ENCODE peak calls at places on chromosomes 2 and 18, in seven cellular contexts. I is stimulated activated CD4-positive, alpha-beta T cell treated with anti-CD3 and anti-CD28 coated beads, Interleukin-12 subunit alpha, Interleukin-12 subunit beta, amount 100 ng/mL, for 24 hours; X is ELR; Y is frontal cortex; D is T-helper 9 cell; M is renal cortical epithelial cell; C is right cardiac atrium. T is an unnamed sample.
A peak's percentile ranks its signal among the peaks of the same experiment; 100 is the strongest.

GRCh38 chr2:218899147-218899546 is 18.5 kb downstream of the WNT10A start:
- DNase-seq in I (no peak), X (no peak), Y (no peak), D (no peak), M (no peak), C (no peak), T (no peak)

GRCh38 chr2:33788044-33788443 is 188.9 kb upstream of the FAM98A start:
- DNase-seq in I (no peak), X (peak; percentile 32), Y (no peak), D (no peak), M (peak; percentile 86), C (no peak), T (no peak)

GRCh38 chr2:191321861-191322662 is 76.9 kb downstream of the MYO1B start:
- DNase-seq in I (no peak), X (peak; percentile 86), Y (no peak), D (no peak), M (peak; percentile 60), C (no peak), T (peak; percentile 38)

GRCh38 chr2:224938670-224939309 is 103.5 kb downstream of the DOCK10 start:
- DNase-seq in I (no peak), X (peak; percentile 32), Y (no peak), D (no peak), M (peak; percentile 42), C (no peak), T (no peak)

GRCh38 chr2:108451976-108452375 is 3.0 kb downstream of the GCC2 start:
- DNase-seq in I (no peak), X (no peak), Y (no peak), D (no peak), M (no peak), C (no peak), T (no peak)

GRCh38 chr2:7392076-7392787 is 475.0 kb downstream of the RNF144A start:
- DNase-seq in I (no peak), X (no peak), Y (no peak), D (no peak), M (peak; percentile 1), C (peak; percentile 70), T (peak; percentile 24)

GRCh38 chr2:239197146-239197545 is 203.7 kb downstream of the HDAC4 start:
- DNase-seq in I (no peak), X (no peak), Y (no peak), D (no peak), M (no peak), C (peak; percentile 23), T (no peak)

GRCh38 chr2:137912358-137912757 is 51.9 kb upstream of the HNMT start:
- DNase-seq in I (no peak), X (no peak), Y (no peak), D (no peak), M (no peak), C (no peak), T (no peak)

GRCh38 chr2:216107760-216108159 is 1.4 kb upstream of the XRCC5 start:
- DNase-seq in I (no peak), X (no peak), Y (no peak), D (no peak), M (no peak), C (no peak), T (peak; percentile 51)

GRCh38 chr2:170836027-170836426 is 19.3 kb downstream of the GAD1 start:
- DNase-seq in I (no peak), X (no peak), Y (no peak), D (no peak), M (no peak), C (no peak), T (no peak)

GRCh38 chr2:222943820-222944219 is 83.0 kb downstream of the ACSL3 start:
- DNase-seq in I (no peak), X (peak; percentile 56), Y (no peak), D (no peak), M (peak; percentile 26), C (no peak), T (no peak)

GRCh38 chr2:117940436-117940835 is 73.4 kb downstream of the CCDC93 start:
- DNase-seq in I (no peak), X (no peak), Y (no peak), D (no peak), M (no peak), C (no peak), T (no peak)

GRCh38 chr2:71155846-71156245 is 25.4 kb downstream of the MPHOSPH10 start:
- DNase-seq in I (no peak), X (no peak), Y (no peak), D (no peak), M (no peak), C (no peak), T (no peak)

GRCh38 chr2:54680397-54681032 is 42.9 kb upstream of the EML6 start:
- DNase-seq in I (no peak), X (peak; percentile 62), Y (no peak), D (no peak), M (peak; percentile 65), C (no peak), T (peak; percentile 64)

GRCh38 chr2:221189431-221189830 is 382.7 kb downstream of the EPHA4 start:
- DNase-seq in I (no peak), X (no peak), Y (no peak), D (no peak), M (no peak), C (no peak), T (no peak)

GRCh38 chr2:145503511-145503910 is 983.6 kb upstream of the ZEB2 start:
- DNase-seq in I (no peak), X (no peak), Y (no peak), D (no peak), M (no peak), C (no peak), T (no peak)

GRCh38 chr18:24189664-24190346 is 50.9 kb downstream of the CABYR start:
- DNase-seq in I (no peak), X (no peak), Y (no peak), D (no peak), M (no peak), C (no peak), T (no peak)

GRCh38 chr2:156339110-156339847 is 6.8 kb upstream of the NR4A2 start:
- DNase-seq in I (no peak), X (no peak), Y (no peak), D (no peak), M (no peak), C (no peak), T (no peak)

GRCh38 chr2:43049836-43050796 is 176.3 kb downstream of the ZFP36L2 start:
- DNase-seq in I (no peak), X (no peak), Y (no peak), D (no peak), M (no peak), C (no peak), T (no peak)

GRCh38 chr18:3453540-3454364 is 3.8 kb downstream of the TGIF1 start:
- DNase-seq in I (peak; percentile 21), X (peak; percentile 92), Y (no peak), D (no peak), M (peak; percentile 95), C (peak; percentile 75), T (peak; percentile 96)

GRCh38 chr2:223528036-223528435 is 74.1 kb downstream of the SCG2 start:
- DNase-seq in I (no peak), X (peak; percentile 46), Y (no peak), D (no peak), M (no peak), C (no peak), T (peak; percentile 82)

GRCh38 chr2:216206821-216207220 is 97.7 kb downstream of the XRCC5 start:
- DNase-seq in I (no peak), X (no peak), Y (no peak), D (no peak), M (no peak), C (no peak), T (no peak)

GRCh38 chr2:23249348-23249747 is 135.6 kb upstream of the KLHL29 start:
- DNase-seq in I (no peak), X (no peak), Y (no peak), D (no peak), M (no peak), C (peak; percentile 83), T (peak; percentile 17)

GRCh38 chr2:234293973-234294372 is 202.9 kb downstream of the ARL4C start:
- DNase-seq in I (no peak), X (peak; percentile 30), Y (no peak), D (no peak), M (no peak), C (no peak), T (peak; percentile 51)

GRCh38 chr2:40554665-40555294 is 102.9 kb upstream of the SLC8A1 start:
- DNase-seq in I (peak; percentile 4), X (peak; percentile 64), Y (no peak), D (no peak), M (peak; percentile 50), C (peak; percentile 80), T (peak; percentile 46)

GRCh38 chr2:217953011-217953481 is 49.7 kb downstream of the TNS1 start:
- DNase-seq in I (no peak), X (no peak), Y (no peak), D (no peak), M (peak; percentile 69), C (peak; percentile 87), T (no peak)

GRCh38 chr2:108534577-108535379 is 508 bp downstream of the LIMS1 start:
- DNase-seq in I (no peak), X (peak; percentile 69), Y (peak; percentile 48), D (peak; percentile 32), M (peak; percentile 39), C (peak; percentile 80), T (peak; percentile 35)

GRCh38 chr18:79626905-79627749 is 52.5 kb upstream of the CTDP1 start:
- DNase-seq in I (no peak), X (no peak), Y (no peak), D (no peak), M (no peak), C (no peak), T (no peak)

GRCh38 chr2:197028633-197029032 is 102.1 kb upstream of the PGAP1 start:
- DNase-seq in I (no peak), X (no peak), Y (no peak), D (no peak), M (no peak), C (no peak), T (no peak)

GRCh38 chr2:161085041-161085598 is 75.1 kb upstream of the TANK start:
- DNase-seq in I (no peak), X (peak; percentile 19), Y (no peak), D (no peak), M (no peak), C (no peak), T (no peak)

GRCh38 chr2:80392446-80392845 is 87.9 kb upstream of the LRRTM1 start:
- DNase-seq in I (no peak), X (peak; percentile 2), Y (no peak), D (no peak), M (no peak), C (no peak), T (no peak)